ENCODE peak calls at places on chromosomes 16 and 17, in seven cellular contexts. L, B, Q, T, F, O and K are unnamed samples.

GRCh38 chr17:64964796-64965195 is 45.5 kb upstream of the LRRC37A3 start:
- DNase-seq in L (no peak), B (no peak), Q (no peak), T (no peak), F (no peak), O (no peak), K (no peak)

GRCh38 chr16:49260253-49260652 is 21.4 kb downstream of the CBLN1 start:
- DNase-seq in L (no peak), B (no peak), Q (no peak), T (no peak), F (no peak), O (no peak), K (no peak)

GRCh38 chr16:57667526-57668258 is 414 bp upstream of the ADGRG3 start:
- DNase-seq in L (peak; percentile 85), B (peak; percentile 54), Q (no peak), T (peak; percentile 80), F (no peak), O (no peak), K (no peak)

GRCh38 chr17:4870850-4871249 is 28.5 kb upstream of the C17orf107 start:
- DNase-seq in L (no peak), B (no peak), Q (no peak), T (no peak), F (no peak), O (no peak), K (no peak)

GRCh38 chr17:32586666-32587065 is 99.9 kb downstream of the CDK5R1 start:
- DNase-seq in L (no peak), B (no peak), Q (peak; percentile 8), T (no peak), F (no peak), O (no peak), K (no peak)

GRCh38 chr17:66522591-66523272 is 220.3 kb downstream of the PRKCA start:
- DNase-seq in L (no peak), B (no peak), Q (peak; percentile 97), T (no peak), F (no peak), O (no peak), K (no peak)

GRCh38 chr17:14198013-14198412 is 38.6 kb downstream of the CDRT15 start:
- DNase-seq in L (no peak), B (no peak), Q (no peak), T (peak; percentile 79), F (no peak), O (no peak), K (no peak)

GRCh38 chr16:49598386-49599170 is 225.0 kb downstream of the C16orf78 start:
- DNase-seq in L (peak; percentile 18), B (no peak), Q (no peak), T (no peak), F (peak; percentile 37), O (no peak), K (peak; percentile 46)

GRCh38 chr16:85913141-85913601 is 14.2 kb downstream of the IRF8 start:
- DNase-seq in L (no peak), B (no peak), Q (no peak), T (no peak), F (peak; percentile 69), O (no peak), K (no peak)

GRCh38 chr16:84989791-84990620 is 21.3 kb downstream of the ZDHHC7 start:
- DNase-seq in L (no peak), B (no peak), Q (no peak), T (no peak), F (peak; percentile 55), O (no peak), K (no peak)

GRCh38 chr16:85490971-85491771 is 122.0 kb upstream of the GSE1 start:
- DNase-seq in L (no peak), B (peak; percentile 52), Q (peak; percentile 9), T (no peak), F (no peak), O (peak; percentile 77), K (no peak)

GRCh38 chr17:50184611-50185398 is 16.6 kb downstream of the COL1A1 start:
- DNase-seq in L (no peak), B (no peak), Q (no peak), T (no peak), F (peak; percentile 87), O (no peak), K (peak; percentile 87)

GRCh38 chr16:68646948-68647659 is 2.0 kb downstream of the CDH3 start:
- DNase-seq in L (no peak), B (no peak), Q (peak; percentile 48), T (no peak), F (no peak), O (no peak), K (no peak)

GRCh38 chr17:43979011-43979410 is 25.3 kb upstream of the PYY start:
- DNase-seq in L (no peak), B (no peak), Q (no peak), T (no peak), F (no peak), O (no peak), K (no peak)

GRCh38 chr17:15944720-15945492 is at the start of gene ADORA2B:
- DNase-seq in L (peak; percentile 58), B (peak; percentile 75), Q (peak; percentile 86), T (peak; percentile 73), F (peak; percentile 84), O (peak; percentile 89), K (peak; percentile 62)

GRCh38 chr17:45852535-45853297 is 8.0 kb downstream of the SPPL2C start:
- DNase-seq in L (peak; percentile 63), B (peak; percentile 70), Q (peak; percentile 82), T (no peak), F (no peak), O (peak; percentile 81), K (peak; percentile 63)

DNA sequence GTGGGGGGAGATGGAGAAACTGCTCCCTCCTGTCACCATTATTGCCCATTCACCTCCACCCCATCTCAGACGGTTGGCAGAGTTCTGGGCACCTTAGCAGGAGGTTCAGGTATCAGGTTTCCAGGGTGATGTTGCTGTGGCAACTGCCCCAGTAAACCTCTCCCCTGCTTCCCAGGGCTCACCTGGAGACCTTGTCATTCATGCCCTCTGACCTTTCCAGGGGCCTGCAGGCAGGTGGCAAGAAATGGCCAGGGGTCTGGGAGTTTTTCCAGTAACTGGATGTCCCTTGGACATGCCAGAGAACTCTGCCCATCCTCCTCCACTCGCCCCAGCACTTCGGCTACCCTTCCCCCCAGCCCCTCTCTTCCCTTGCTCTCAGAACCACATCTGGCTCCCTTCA is 8.4 kb downstream of the MLLT6 start:
- DNase-seq in L (no peak), B (no peak), Q (no peak), T (no peak), F (no peak), O (no peak), K (no peak)
- H3K4me1 ChIP-seq in L (no peaks in the 10 kb centered on the region), B (peaks cover 9% of the 10 kb centered on the region), Q (no peaks in the 10 kb centered on the region), T (peaks cover 19% of the 10 kb centered on the region), F (no peaks in the 10 kb centered on the region), O (no peaks in the 10 kb centered on the region), K (peaks cover 38% of the 10 kb centered on the region)

GRCh38 chr17:81942167-81942553 is 4.9 kb downstream of the MYADML2 start:
- DNase-seq in L (no peak), B (no peak), Q (no peak), T (no peak), F (no peak), O (no peak), K (no peak)

GRCh38 chr17:81940538-81941483 is 3.7 kb upstream of the PYCR1 start:
- DNase-seq in L (no peak), B (no peak), Q (no peak), T (no peak), F (no peak), O (no peak), K (no peak)

GRCh38 chr17:81939218-81939617 is 2.1 kb upstream of the PYCR1 start:
- DNase-seq in L (no peak), B (no peak), Q (no peak), T (no peak), F (no peak), O (no peak), K (no peak)

GRCh38 chr17:81941484-81942166 is 4.5 kb upstream of the PYCR1 start:
- DNase-seq in L (no peak), B (no peak), Q (no peak), T (no peak), F (peak; percentile 75), O (peak; percentile 51), K (no peak)

DNA sequence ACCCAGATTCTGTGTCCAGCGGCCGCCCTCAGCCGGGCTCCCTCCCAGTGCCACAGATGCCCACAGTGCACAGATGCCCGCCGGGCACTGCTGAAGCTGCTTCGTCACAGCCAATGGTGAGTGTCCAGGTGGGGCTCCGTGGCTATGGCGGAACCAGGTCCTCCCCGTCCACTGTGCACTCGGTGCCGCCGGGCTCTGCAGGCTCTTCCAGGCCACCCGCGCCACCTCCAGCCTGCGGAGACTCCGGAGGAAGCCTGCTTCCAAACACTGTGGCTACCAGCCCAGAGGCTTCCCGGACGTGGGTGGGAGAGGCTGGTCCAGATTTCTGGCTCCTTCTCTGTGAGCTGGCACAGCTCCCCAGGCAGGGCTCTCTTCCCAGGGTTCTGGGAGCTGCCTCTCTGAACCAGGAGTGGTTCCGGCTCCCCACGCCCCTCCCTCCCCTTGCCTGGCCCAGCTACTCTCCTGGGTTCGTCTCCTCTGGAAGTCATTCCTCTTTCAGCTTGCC is 2.8 kb upstream of the PYCR1 start:
- DNase-seq in L (no peak), B (no peak), Q (no peak), T (no peak), F (peak; percentile 92), O (no peak), K (peak; percentile 68)
- H3K4me3 ChIP-seq in L (no peak overlapping the region), B (no peak overlapping the region), Q (no peak overlapping the region), T (no peak overlapping the region), F (no peak overlapping the region), O (no peak overlapping the region), K (no peak overlapping the region)

DNA sequence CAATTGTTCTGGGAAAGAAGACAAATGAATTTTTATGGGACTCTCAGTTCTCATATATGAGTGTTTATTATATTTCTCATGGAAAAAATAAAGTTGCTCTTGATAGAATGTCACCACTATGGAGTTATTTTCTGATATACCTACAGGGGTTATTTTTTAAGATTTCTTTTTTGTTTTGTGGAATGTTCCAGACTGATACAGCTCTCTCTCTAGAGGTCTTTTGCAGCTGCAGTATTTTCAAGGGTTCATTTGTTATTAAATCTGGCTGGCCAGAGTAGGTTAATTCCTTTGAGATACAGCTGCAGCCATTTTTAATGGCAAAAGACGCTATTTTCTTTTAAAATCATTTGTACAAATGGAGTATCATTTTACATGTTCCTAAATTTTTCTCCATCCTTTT is 100.7 kb downstream of the ABCA8 start:
- DNase-seq in L (no peak), B (no peak), Q (no peak), T (no peak), F (no peak), O (no peak), K (no peak)
- H3K27ac ChIP-seq in L (no peak overlapping the region), B (no peak overlapping the region), Q (no peak overlapping the region), T (no peak overlapping the region), F (no peak overlapping the region), O (no peak overlapping the region), K (no peak overlapping the region)

GRCh38 chr16:1093284-1094123 is 2.5 kb downstream of the C1QTNF8 start:
- DNase-seq in L (no peak), B (peak; percentile 78), Q (no peak), T (no peak), F (no peak), O (no peak), K (no peak)

GRCh38 chr16:1096164-1097082 is at the start of gene C1QTNF8:
- DNase-seq in L (no peak), B (no peak), Q (no peak), T (no peak), F (peak; percentile 89), O (no peak), K (no peak)

GRCh38 chr16:1095450-1096163 is 437 bp downstream of the C1QTNF8 start:
- DNase-seq in L (no peak), B (no peak), Q (no peak), T (no peak), F (no peak), O (no peak), K (no peak)

GRCh38 chr16:1094124-1094479 is 1.9 kb downstream of the C1QTNF8 start:
- DNase-seq in L (no peak), B (peak; percentile 73), Q (no peak), T (no peak), F (no peak), O (no peak), K (no peak)

GRCh38 chr16:1094601-1095449 is 1.2 kb downstream of the C1QTNF8 start:
- DNase-seq in L (no peak), B (no peak), Q (no peak), T (no peak), F (no peak), O (no peak), K (no peak)
- H3K4me1 ChIP-seq in L (no peaks in the 10 kb centered on the region), B (peaks cover 24% of the 10 kb centered on the region), Q (peaks cover 5% of the 10 kb centered on the region), T (no peaks in the 10 kb centered on the region), F (no peaks in the 10 kb centered on the region), O (peaks cover 3% of the 10 kb centered on the region), K (no peaks in the 10 kb centered on the region)